ENCODE peak calls at places on chromosomes 5 and 9, in four cellular contexts. A is K562, J is H1, G is HCT116. Q is an unnamed sample.

GRCh38 chr5:165304193-165304820 is 1798.9 kb downstream of the MAT2B start:
- DNase-seq in A (no peak), J (no peak), G (no peak), Q (no peak)

GRCh38 chr9:109036744-109037680 is 23.7 kb upstream of the CTNNAL1 start:
- DNase-seq in A (no peak), J (no peak), G (no peak), Q (peak)

GRCh38 chr5:138692370-138692769 is 60.9 kb upstream of the CTNNA1 start:
- DNase-seq in A (no peak), J (no peak), G (no peak), Q (no peak)

GRCh38 chr5:107487056-107487461 is 183.7 kb downstream of the EFNA5 start:
- DNase-seq in A (no peak), J (no peak), G (no peak), Q (no peak)

GRCh38 chr5:81301221-81302015 is at the start of gene ZCCHC9:
- DNase-seq in A (peak), J (peak), G (peak), Q (peak)

GRCh38 chr9:121833061-121833460 is 181.6 kb downstream of the DAB2IP start:
- DNase-seq in A (no peak), J (no peak), G (no peak), Q (no peak)

GRCh38 chr5:961002-961710 is 47.4 kb upstream of the NKD2 start:
- DNase-seq in A (no peak), J (no peak), G (no peak), Q (no peak)

GRCh38 chr5:39213437-39214207 is 5.7 kb downstream of the FYB1 start:
- DNase-seq in A (no peak), J (no peak), G (no peak), Q (no peak)

GRCh38 chr5:174547814-174548213 is 176.6 kb upstream of the MSX2 start:
- DNase-seq in A (no peak), J (no peak), G (no peak), Q (no peak)

GRCh38 chr9:12775373-12775962 is 648 bp downstream of the LURAP1L start:
- DNase-seq in A (no peak), J (no peak), G (no peak), Q (no peak)

GRCh38 chr5:98796197-98796972 is 22.9 kb downstream of the RGMB start:
- DNase-seq in A (peak), J (no peak), G (no peak), Q (peak)

GRCh38 chr5:122673343-122673742 is 101.5 kb upstream of the SNX2 start:
- DNase-seq in A (no peak), J (no peak), G (no peak), Q (no peak)

GRCh38 chr5:112492291-112492690 is 73.2 kb upstream of the EPB41L4A start:
- DNase-seq in A (peak), J (peak), G (peak), Q (peak)

GRCh38 chr5:2746642-2747041 is 4.8 kb downstream of the IRX2 start:
- DNase-seq in A (no peak), J (no peak), G (no peak), Q (no peak)

GRCh38 chr9:91273853-91274552 is 87.7 kb downstream of the AUH start:
- DNase-seq in A (peak), J (no peak), G (peak), Q (peak)

GRCh38 chr5:155278524-155278923 is 265.0 kb downstream of the KIF4B start:
- DNase-seq in A (no peak), J (no peak), G (no peak), Q (no peak)

GRCh38 chr5:123028222-123028621 is 8.3 kb downstream of the PPIC start:
- DNase-seq in A (no peak), J (no peak), G (no peak), Q (no peak)

GRCh38 chr5:31942546-31942945 is 231.6 kb downstream of the GOLPH3 start:
- DNase-seq in A (no peak), J (no peak), G (no peak), Q (no peak)

GRCh38 chr5:79793304-79793703 is 103.7 kb downstream of the CMYA5 start:
- DNase-seq in A (no peak), J (no peak), G (no peak), Q (no peak)

GRCh38 chr9:138105123-138105415 is 227.5 kb downstream of the CACNA1B start:
- DNase-seq in A (no peak), J (no peak), G (no peak), Q (no peak)

GRCh38 chr5:68331202-68332108 is 115.9 kb downstream of the PIK3R1 start:
- DNase-seq in A (peak), J (no peak), G (no peak), Q (peak)

GRCh38 chr5:32020271-32020670 is 153.8 kb downstream of the GOLPH3 start:
- DNase-seq in A (no peak), J (no peak), G (no peak), Q (no peak)

GRCh38 chr9:15622596-15622995 is 69.8 kb downstream of the CCDC171 start:
- DNase-seq in A (no peak), J (no peak), G (peak), Q (no peak)

GRCh38 chr5:149727336-149728035 is 2.6 kb upstream of the PPARGC1B start:
- DNase-seq in A (no peak), J (no peak), G (no peak), Q (no peak)

GRCh38 chr5:149724884-149725283 is 5.2 kb upstream of the PPARGC1B start:
- DNase-seq in A (no peak), J (no peak), G (no peak), Q (no peak)

GRCh38 chr5:149724130-149724850 is 5.8 kb upstream of the PPARGC1B start:
- DNase-seq in A (no peak), J (no peak), G (no peak), Q (no peak)

GRCh38 chr5:149723374-149723773 is 6.7 kb upstream of the PPARGC1B start:
- DNase-seq in A (no peak), J (no peak), G (no peak), Q (no peak)

GRCh38 chr5:149725296-149725695 is 4.8 kb upstream of the PPARGC1B start:
- DNase-seq in A (no peak), J (no peak), G (no peak), Q (no peak)
- TF ChIP-seq FOSL1 in A (no peak), J (no peak), G (no peak), Q (no peak)

GRCh38 chr9:107474124-107474523 is 15.4 kb downstream of the KLF4 start:
- DNase-seq in A (no peak), J (no peak), G (no peak), Q (no peak)
- TF ChIP-seq FOSL1 in A (no peak), J (no peak), G (no peak), Q (no peak)

GRCh38 chr9:34230556-34230955 is 51.7 kb downstream of the UBAP1 start:
- DNase-seq in A (no peak), J (no peak), G (no peak), Q (no peak)
- TF ChIP-seq FOSL1 in A (no peak), J (no peak), G (no peak), Q (no peak)

GRCh38 chr9:79057576-79057975 is 514.2 kb upstream of the TLE4 start:
- DNase-seq in A (no peak), J (no peak), G (no peak), Q (no peak)
- TF ChIP-seq FOSL1 in A (no peak), J (no peak), G (no peak), Q (no peak)

GRCh38 chr9:129164246-129164930 is 13.7 kb downstream of the IER5L start:
- DNase-seq in A (no peak), J (no peak), G (no peak), Q (peak)
- TF ChIP-seq FOSL1 in A (no peak), J (no peak), G (no peak), Q (no peak)

GRCh38 chr5:168227001-168227400 is 64.4 kb upstream of the WWC1 start:
- DNase-seq in A (no peak), J (no peak), G (no peak), Q (no peak)

GRCh38 chr5:168226012-168226411 is 65.4 kb upstream of the WWC1 start:
- DNase-seq in A (no peak), J (no peak), G (no peak), Q (no peak)

GRCh38 chr5:168224110-168224509 is 67.3 kb upstream of the WWC1 start:
- DNase-seq in A (no peak), J (no peak), G (no peak), Q (no peak)

GRCh38 chr5:168228668-168229067 is 62.8 kb upstream of the WWC1 start:
- DNase-seq in A (no peak), J (no peak), G (no peak), Q (no peak)

DNA sequence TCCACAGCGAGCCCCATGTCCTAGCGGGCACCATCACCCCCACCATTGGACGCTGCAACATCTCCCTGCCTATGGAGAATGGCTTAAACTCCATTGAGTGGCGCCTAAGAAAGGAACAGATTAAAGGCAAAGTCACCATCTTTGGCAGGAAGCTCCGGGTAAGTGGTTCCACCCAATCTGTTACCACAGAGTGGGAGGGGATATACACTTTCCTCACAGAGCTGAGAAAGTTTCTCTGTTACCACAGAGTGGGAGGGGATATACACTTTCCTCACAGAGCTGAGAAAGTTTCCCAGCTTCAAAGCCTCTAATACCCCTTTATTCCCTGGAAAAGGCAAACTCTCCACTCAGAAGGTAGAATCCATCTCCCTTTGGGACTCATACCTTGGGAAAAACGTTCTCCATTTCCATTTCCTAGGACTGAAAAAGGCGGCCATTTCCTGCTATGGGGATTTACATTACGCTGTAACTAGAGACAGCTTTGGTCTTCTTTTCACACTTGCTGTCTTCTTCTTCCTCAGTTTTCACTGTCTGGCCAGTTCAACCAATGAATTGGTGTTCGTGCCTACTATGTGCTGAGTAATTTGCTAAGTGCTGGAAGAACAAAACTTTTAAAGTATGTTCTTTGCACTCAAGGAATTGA is 63.4 kb upstream of the WWC1 start:
- DNase-seq in A (no peak), J (no peak), G (no peak), Q (no peak)
- TF ChIP-seq FOSL1 in A (no peak), J (no peak), G (no peak), Q (no peak)

GRCh38 chr9:85444243-85444642 is 297.5 kb downstream of the AGTPBP1 start:
- DNase-seq in A (no peak), J (no peak), G (no peak), Q (no peak)
- TF ChIP-seq FOSL1 in A (no peak), J (no peak), G (no peak), Q (no peak)

Q was measured in HepG2.